ENCODE peak calls at places on chromosome 5, in nine cellular contexts. J, K, R, H, I, Z, L, G and D are unnamed samples.

GRCh38 chr5:119537704-119538103 is 85.4 kb downstream of the HSD17B4 start:
- DNase-seq in J (no peak), K (no peak), R (no peak), H (peak), I (no peak), Z (peak), L (no peak), G (no peak), D (peak)

GRCh38 chr5:142922223-142922952 is 152.2 kb downstream of the ARHGAP26 start:
- DNase-seq in J (no peak), K (no peak), R (no peak), H (peak), I (peak), Z (peak), L (peak), G (no peak), D (peak)

GRCh38 chr5:91352831-91353695 is 30.1 kb downstream of the ARRDC3 start:
- DNase-seq in J (no peak), K (no peak), R (no peak), H (no peak), I (no peak), Z (no peak), L (peak), G (no peak), D (peak)

GRCh38 chr5:157912621-157913325 is 53.8 kb upstream of the CLINT1 start:
- DNase-seq in J (no peak), K (no peak), R (no peak), H (no peak), I (no peak), Z (no peak), L (peak), G (no peak), D (no peak)

GRCh38 chr5:135567661-135568060 is 11.1 kb downstream of the CXCL14 start:
- DNase-seq in J (no peak), K (no peak), R (no peak), H (no peak), I (peak), Z (no peak), L (no peak), G (no peak), D (no peak)

GRCh38 chr5:177528631-177529030 is 11.9 kb upstream of the DDX41 start:
- DNase-seq in J (no peak), K (no peak), R (no peak), H (no peak), I (no peak), Z (no peak), L (no peak), G (no peak), D (no peak)

GRCh38 chr5:151126199-151126645 is 31.4 kb downstream of the ANXA6 start:
- DNase-seq in J (peak), K (peak), R (peak), H (peak), I (peak), Z (peak), L (peak), G (peak), D (peak)

GRCh38 chr5:82560966-82561365 is 282.8 kb upstream of the RPS23 start:
- DNase-seq in J (no peak), K (no peak), R (no peak), H (no peak), I (no peak), Z (no peak), L (no peak), G (no peak), D (no peak)

GRCh38 chr5:66717455-66718373 is 121.5 kb downstream of the MAST4 start:
- DNase-seq in J (no peak), K (no peak), R (no peak), H (no peak), I (no peak), Z (no peak), L (peak), G (no peak), D (no peak)

GRCh38 chr5:133240425-133241091 is 188.7 kb downstream of the HSPA4 start:
- DNase-seq in J (no peak), K (no peak), R (no peak), H (peak), I (peak), Z (peak), L (peak), G (peak), D (peak)

GRCh38 chr5:146753618-146754123 is 124.9 kb downstream of the PPP2R2B start:
- DNase-seq in J (no peak), K (no peak), R (no peak), H (no peak), I (no peak), Z (no peak), L (peak), G (no peak), D (no peak)

GRCh38 chr5:43304520-43304919 is 8.7 kb downstream of the HMGCS1 start:
- DNase-seq in J (no peak), K (no peak), R (no peak), H (no peak), I (no peak), Z (no peak), L (no peak), G (no peak), D (no peak)

GRCh38 chr5:39137391-39138181 is 63.4 kb upstream of the RICTOR start:
- DNase-seq in J (no peak), K (no peak), R (no peak), H (no peak), I (no peak), Z (no peak), L (peak), G (no peak), D (no peak)

GRCh38 chr5:72281764-72282499 is 38.1 kb downstream of the MRPS27 start:
- DNase-seq in J (no peak), K (no peak), R (no peak), H (no peak), I (peak), Z (peak), L (peak), G (no peak), D (peak)

GRCh38 chr5:92945630-92946097 is 635.4 kb downstream of the NR2F1-AS1 start:
- DNase-seq in J (no peak), K (no peak), R (no peak), H (no peak), I (no peak), Z (peak), L (peak), G (no peak), D (peak)

GRCh38 chr5:172101547-172102225 is 86.3 kb downstream of the STK10 start:
- DNase-seq in J (no peak), K (no peak), R (no peak), H (no peak), I (no peak), Z (no peak), L (no peak), G (no peak), D (no peak)

GRCh38 chr5:203246-203645 is 12.0 kb downstream of the LRRC14B start:
- DNase-seq in J (no peak), K (no peak), R (no peak), H (no peak), I (no peak), Z (no peak), L (no peak), G (no peak), D (no peak)

GRCh38 chr5:160619381-160619780 is 197.7 kb downstream of the PTTG1 start:
- DNase-seq in J (no peak), K (no peak), R (no peak), H (no peak), I (no peak), Z (no peak), L (peak), G (no peak), D (no peak)

GRCh38 chr5:133967715-133968056 is 739 bp downstream of the C5orf15 start:
- DNase-seq in J (no peak), K (no peak), R (no peak), H (no peak), I (peak), Z (peak), L (peak), G (no peak), D (peak)

GRCh38 chr5:41738695-41739354 is 131.4 kb downstream of the OXCT1 start:
- DNase-seq in J (no peak), K (no peak), R (no peak), H (no peak), I (no peak), Z (no peak), L (no peak), G (no peak), D (no peak)

GRCh38 chr5:137016783-137017324 is 482.3 kb downstream of the SPOCK1 start:
- DNase-seq in J (no peak), K (no peak), R (no peak), H (no peak), I (no peak), Z (no peak), L (peak), G (no peak), D (peak)

GRCh38 chr5:123875444-123876264 is 363.7 kb downstream of the CSNK1G3 start:
- DNase-seq in J (no peak), K (no peak), R (no peak), H (no peak), I (no peak), Z (peak), L (peak), G (no peak), D (peak)

GRCh38 chr5:156835905-156836304 is 14.2 kb upstream of the PPP1R2B start:
- DNase-seq in J (no peak), K (no peak), R (no peak), H (no peak), I (no peak), Z (no peak), L (peak), G (no peak), D (no peak)

GRCh38 chr5:134948929-134949328 is 18.8 kb upstream of the CATSPER3 start:
- DNase-seq in J (no peak), K (no peak), R (no peak), H (no peak), I (peak), Z (peak), L (no peak), G (no peak), D (no peak)

GRCh38 chr5:176481659-176482213 is 33.6 kb downstream of the FAF2 start:
- DNase-seq in J (no peak), K (no peak), R (no peak), H (no peak), I (no peak), Z (no peak), L (no peak), G (no peak), D (no peak)